ENCODE peak calls at places on chromosomes 1 and 21, in nine cellular contexts. J is thyroid gland, M is cardiac muscle cell, I is Peyer's patch, L is nephron progenitor cell, H is RWPE1, C is LNCaP clone FGC, Q is GM20000, D is coronary artery. O is an unnamed sample.

GRCh38 chr1:228650141-228650540 is 85.1 kb upstream of the RHOU start:
- DNase-seq in J (no peak), I (no peak), Q (no peak), L (peak), M (peak), D (no peak), H (no peak), C (no peak), O (no peak)

GRCh38 chr21:36059823-36060158 is 535 bp downstream of the SETD4 start:
- DNase-seq in D (peak), H (peak), Q (peak), I (no peak), J (peak), M (peak), C (no peak), L (peak), O (peak)

GRCh38 chr1:8239039-8239305 is 78.9 kb upstream of the SLC45A1 start:
- DNase-seq in Q (no peak), C (no peak), M (no peak), J (peak), I (no peak), L (no peak), D (no peak), H (no peak), O (peak)

GRCh38 chr1:101291562-101292035 is 54.8 kb downstream of the S1PR1 start:
- DNase-seq in Q (peak), J (no peak), L (no peak), I (no peak), H (no peak), M (peak), C (no peak), D (no peak), O (no peak)

GRCh38 chr21:46069719-46070279 is 28.1 kb upstream of the COL6A2 start:
- DNase-seq in L (no peak), C (no peak), H (no peak), I (peak), D (peak), M (no peak), J (no peak), Q (no peak), O (peak)

GRCh38 chr1:183822081-183822611 is 17.2 kb downstream of the RGL1 start:
- DNase-seq in J (no peak), Q (no peak), D (no peak), I (no peak), H (no peak), C (no peak), M (no peak), L (no peak), O (no peak)

GRCh38 chr1:57307382-57307781 is 116.5 kb downstream of the DAB1 start:
- DNase-seq in J (no peak), Q (peak), M (no peak), H (peak), I (peak), C (no peak), L (no peak), D (no peak), O (no peak)

GRCh38 chr1:239833709-239834108 is 258.0 kb upstream of the FMN2 start:
- DNase-seq in I (no peak), D (no peak), J (no peak), L (no peak), M (no peak), Q (no peak), C (peak), H (no peak), O (no peak)

GRCh38 chr1:31531177-31532000 is 44.9 kb upstream of the TINAGL1 start:
- DNase-seq in M (no peak), I (no peak), H (peak), D (no peak), L (no peak), C (peak), J (no peak), Q (no peak), O (no peak)

GRCh38 chr1:172588296-172589291 is 55.6 kb downstream of the SUCO start:
- DNase-seq in I (no peak), Q (no peak), C (no peak), J (no peak), D (no peak), L (no peak), H (peak), M (no peak), O (no peak)

GRCh38 chr1:233520510-233521191 is 93.3 kb upstream of the KCNK1 start:
- DNase-seq in J (no peak), D (no peak), M (no peak), L (no peak), H (peak), Q (no peak), C (peak), I (no peak), O (no peak)

DNA sequence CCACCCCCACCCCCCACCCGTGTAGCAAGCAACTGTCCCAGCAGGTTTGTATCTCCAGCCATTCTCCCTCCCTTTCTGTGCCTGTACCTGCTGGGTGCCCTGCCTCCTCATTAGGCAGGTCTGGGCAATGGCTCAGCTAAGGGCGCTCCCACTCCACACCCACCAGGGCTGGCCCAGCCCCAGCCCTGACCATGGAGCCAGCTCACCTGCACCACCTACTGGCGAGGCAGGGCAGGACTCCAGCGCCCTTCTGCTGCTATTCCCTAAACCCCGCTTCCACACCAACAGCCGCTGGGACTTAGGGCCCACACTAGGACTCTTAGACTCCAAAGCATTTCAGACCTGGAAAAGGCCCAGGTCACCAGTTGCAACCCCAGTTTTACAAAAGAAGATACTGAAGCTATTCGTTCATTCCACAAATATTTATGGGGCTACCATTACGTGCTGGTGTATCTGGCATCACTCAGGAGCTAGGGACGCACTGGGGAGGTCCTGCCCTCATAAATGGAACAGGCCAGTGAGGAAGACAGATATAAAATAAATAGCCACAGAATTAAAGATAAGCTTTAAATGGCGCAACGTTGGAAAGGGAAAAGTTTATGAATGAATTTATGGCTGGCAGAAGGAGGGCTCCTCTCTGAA is 24.0 kb downstream of the PGLYRP3 start:
- DNase-seq in L (peak), Q (peak), D (no peak), J (no peak), M (no peak), I (no peak), C (no peak), H (peak), O (no peak)
- TF ChIP-seq CTCF in L (peak), Q (peak), D (no peak), J (no peak), M (peak), I (peak), C (peak), H (peak), O (no peak)

GRCh38 chr1:151693057-151693651 is 23.4 kb downstream of the CELF3 start:
- DNase-seq in C (no peak), L (no peak), J (peak), I (no peak), Q (no peak), M (peak), D (no peak), H (peak), O (no peak)
- TF ChIP-seq CTCF in C (peak), L (peak), J (peak), I (peak), Q (peak), M (peak), D (no peak), H (peak), O (no peak)

GRCh38 chr1:16038620-16038912 is 5.0 kb upstream of the CLCNKB start:
- DNase-seq in Q (no peak), I (no peak), C (no peak), D (no peak), M (no peak), J (no peak), H (peak), L (no peak), O (no peak)

GRCh38 chr1:16043950-16044349 is 368 bp downstream of the CLCNKB start:
- DNase-seq in M (no peak), Q (no peak), C (no peak), H (no peak), D (no peak), I (no peak), L (no peak), J (no peak), O (no peak)

GRCh38 chr1:16041200-16041599 is 2.4 kb upstream of the CLCNKB start:
- DNase-seq in Q (no peak), J (no peak), L (no peak), H (no peak), D (no peak), I (no peak), M (no peak), C (no peak), O (no peak)

GRCh38 chr1:16043521-16043920 is at the start of gene CLCNKB:
- DNase-seq in L (no peak), H (no peak), I (no peak), C (no peak), J (peak), Q (no peak), D (no peak), M (no peak), O (no peak)

DNA sequence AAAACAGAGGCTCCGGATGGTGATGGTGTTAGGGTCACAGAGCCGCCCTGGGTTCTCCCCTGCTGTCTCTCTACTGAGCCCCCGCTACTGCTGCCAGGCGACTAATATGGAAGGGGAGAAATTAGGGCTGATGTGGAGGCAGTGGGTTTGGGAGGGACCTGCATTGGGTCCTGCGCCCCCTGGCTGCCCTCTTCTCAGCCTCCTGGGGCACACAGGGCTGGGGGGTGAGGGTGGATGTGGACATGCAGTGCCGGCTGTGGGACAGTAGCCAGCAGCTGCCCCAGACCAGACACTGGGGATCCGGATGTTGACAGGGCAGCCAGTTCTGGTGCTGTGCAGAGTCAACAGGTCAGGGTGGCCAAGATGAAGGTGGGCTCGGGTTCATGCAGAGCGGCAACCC is 1.5 kb upstream of the CLCNKB start:
- DNase-seq in C (no peak), J (no peak), M (no peak), I (no peak), L (no peak), D (no peak), Q (no peak), H (no peak), O (no peak)
- TF ChIP-seq CTCF in C (no peak), J (no peak), M (peak), I (no peak), L (no peak), D (no peak), Q (no peak), H (no peak), O (no peak)

DNA sequence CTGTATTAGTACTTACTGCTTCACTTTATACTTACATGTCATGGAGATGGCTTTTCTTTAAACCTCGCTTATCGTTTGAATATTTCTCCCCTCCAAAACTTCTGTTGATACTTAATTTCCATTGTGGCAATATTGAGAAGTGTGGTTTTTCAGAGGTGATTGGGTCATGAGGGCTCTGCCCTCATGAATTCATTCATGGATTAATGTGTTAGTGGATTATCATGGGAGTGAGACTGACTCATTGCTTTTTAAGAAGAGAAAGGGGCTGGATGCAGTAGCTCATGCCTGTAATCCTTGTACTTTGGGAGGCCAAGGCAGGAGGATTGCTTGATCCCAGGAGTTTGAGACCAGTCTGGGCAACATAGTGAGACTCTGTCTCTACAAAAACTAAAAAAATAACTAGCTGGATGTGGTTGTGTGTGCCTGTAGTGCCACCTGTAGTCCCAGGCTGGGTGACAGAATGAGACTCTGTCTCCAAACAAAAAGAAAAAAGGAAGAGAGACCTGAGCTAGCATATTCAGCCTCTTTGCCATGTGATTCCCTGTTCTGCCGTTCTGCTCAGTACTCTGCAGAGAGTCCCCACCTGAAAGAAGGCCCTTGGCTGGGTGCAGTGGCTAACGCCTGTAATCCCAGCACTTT is 30.2 kb downstream of the RABGAP1L start:
- DNase-seq in H (no peak), L (no peak), J (no peak), C (no peak), I (no peak), Q (no peak), M (no peak), D (no peak), O (no peak)
- TF ChIP-seq CTCF in H (no peak), L (no peak), J (no peak), C (no peak), I (no peak), Q (no peak), M (no peak), D (no peak), O (no peak)

GRCh38 chr1:104780470-104781078 is 1030.9 kb downstream of the AMY1C start:
- DNase-seq in H (peak), I (no peak), L (peak), C (peak), J (no peak), D (no peak), M (peak), Q (peak), O (no peak)
- TF ChIP-seq CTCF in H (peak), I (peak), L (peak), C (peak), J (peak), D (peak), M (peak), Q (peak), O (peak)

GRCh38 chr1:108200627-108201106 is 524 bp upstream of the SLC25A24 start:
- DNase-seq in D (peak), M (peak), I (peak), C (peak), Q (peak), H (peak), J (peak), L (peak), O (peak)
- TF ChIP-seq CTCF in D (no peak), M (peak), I (peak), C (peak), Q (no peak), H (peak), J (no peak), L (no peak), O (peak)

GRCh38 chr1:236027096-236027495 is 37.8 kb downstream of the NID1 start:
- DNase-seq in M (no peak), L (no peak), J (no peak), D (no peak), Q (no peak), I (no peak), C (no peak), H (no peak), O (no peak)
- TF ChIP-seq CTCF in M (no peak), L (no peak), J (no peak), D (no peak), Q (no peak), I (no peak), C (no peak), H (no peak), O (no peak)

DNA sequence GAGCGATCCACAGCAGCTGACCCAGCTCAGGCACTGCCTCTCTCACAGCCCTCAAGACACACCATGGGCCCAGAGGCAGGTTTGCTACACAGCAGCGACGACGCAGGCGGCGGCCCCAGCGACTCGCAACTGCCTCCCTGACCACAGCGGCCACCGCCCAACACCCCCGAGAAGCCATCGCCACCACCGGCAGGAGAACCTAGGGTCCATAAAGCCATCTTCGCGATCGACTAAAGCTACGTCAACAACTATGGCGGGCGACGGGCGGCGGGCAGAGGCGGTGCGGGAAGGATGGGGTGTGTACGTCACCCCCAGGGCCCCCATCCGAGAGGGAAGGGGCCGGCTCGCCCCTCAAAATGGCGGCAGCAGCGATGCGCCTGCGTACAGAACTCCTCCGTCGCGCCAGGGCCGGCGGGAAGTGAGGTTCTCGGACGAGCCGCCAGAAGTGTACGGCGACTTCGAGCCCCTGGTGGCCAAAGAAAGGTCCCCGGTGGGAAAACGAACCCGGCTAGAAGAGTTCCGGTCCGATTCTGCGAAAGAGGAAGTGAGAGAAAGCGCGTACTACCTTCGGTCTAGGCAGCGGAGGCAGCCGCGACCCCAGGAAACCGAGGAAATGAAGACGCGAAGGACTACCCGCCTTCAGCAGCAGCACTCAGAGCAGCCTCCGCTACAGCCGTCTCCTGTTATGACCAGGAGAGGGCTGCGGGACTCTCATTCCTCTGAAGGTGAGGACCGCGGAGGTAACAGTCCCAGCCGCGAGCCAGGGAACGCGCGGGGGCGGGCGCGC is at the start of gene TOR1AIP1:
- DNase-seq in M (peak), Q (peak), L (peak), D (peak), H (peak), C (peak), I (peak), J (peak), O (peak)
- TF ChIP-seq CTCF in M (peak), Q (no peak), L (peak), D (no peak), H (no peak), C (no peak), I (peak), J (peak), O (peak)

DNA sequence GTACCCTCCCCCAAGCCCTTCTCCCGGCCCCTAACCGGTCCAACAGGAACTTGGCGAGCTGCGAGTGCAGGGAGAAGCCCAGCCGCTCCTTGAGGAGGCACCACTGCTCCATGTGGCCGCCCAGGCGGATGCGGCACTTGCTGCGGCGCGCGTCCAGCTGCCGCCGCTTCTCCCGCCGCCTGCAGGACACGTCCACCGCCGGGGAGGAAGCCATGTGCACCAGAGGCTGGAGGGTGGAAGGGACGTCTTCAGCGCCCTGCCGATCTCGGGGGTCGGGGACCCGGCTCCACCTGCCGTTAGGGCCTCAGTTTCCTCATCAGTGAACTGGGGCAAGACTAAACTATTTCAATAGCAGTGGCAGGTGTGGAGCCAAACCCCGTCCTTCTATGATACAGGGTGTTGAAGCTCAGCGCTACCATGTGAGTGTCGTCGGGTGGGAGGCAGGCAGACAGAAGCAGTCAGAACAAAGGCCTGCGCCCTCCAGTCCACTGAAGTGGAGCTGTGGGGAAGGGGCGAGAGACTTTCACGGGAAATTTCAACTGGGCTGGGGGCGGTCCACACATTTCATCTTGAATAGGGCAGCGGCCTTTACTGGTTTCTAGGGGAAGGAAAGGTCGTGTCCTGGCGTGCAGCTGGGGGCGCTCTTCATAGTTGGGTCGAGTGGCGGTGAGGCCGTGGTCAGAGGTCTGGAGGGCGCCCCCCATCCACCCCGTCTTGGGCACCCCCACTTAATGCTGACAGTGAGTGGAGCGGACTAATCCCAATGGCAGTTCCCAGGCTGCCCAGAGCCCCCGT is 592 bp downstream of the ZNF692 start:
- DNase-seq in L (peak), I (peak), J (peak), M (peak), H (peak), Q (peak), D (peak), C (peak), O (peak)
- TF ChIP-seq CTCF in L (peak), I (peak), J (peak), M (peak), H (peak), Q (peak), D (no peak), C (peak), O (peak)

GRCh38 chr1:44819594-44820327 is 11.4 kb downstream of the BTBD19 start:
- DNase-seq in Q (peak), J (peak), D (peak), M (peak), I (peak), H (peak), L (peak), C (peak), O (peak)
- TF ChIP-seq CTCF in Q (no peak), J (no peak), D (no peak), M (peak), I (peak), H (no peak), L (no peak), C (no peak), O (no peak)